ENCODE peak calls at places on chromosomes 7 and 10, in nine cellular contexts. T is SW 1271; J is PC-9; W is activated CD8-positive, alpha-beta memory T cell treated with anti-CD3 and anti-CD28 coated beads, Interleukin-2, amount 50 U/mL, for 48 hours; H is CD4-positive, alpha-beta T cell; A is islet precursor cell; U is activated CD4-positive, alpha-beta memory T cell treated with anti-CD3 and anti-CD28 coated beads for 36 hours; Y is NCI-H1105 treated with DMSO at 0.1 percent for 48 hours; R is neural progenitor cell. F is an unnamed sample.

GRCh38 chr7:123594813-123595241 is 6.8 kb upstream of the ASB15 start:
- DNase-seq in T (no peak), J (no peak), W (no peak), H (no peak), A (peak), U (no peak), Y (no peak), R (peak), F (peak)

GRCh38 chr10:103661198-103661950 is 167.9 kb downstream of the NEURL1 start:
- DNase-seq in T (no peak), J (peak), W (no peak), H (no peak), A (peak), U (peak), Y (peak), R (peak), F (peak)

GRCh38 chr10:70293169-70293813 is 9.5 kb upstream of the NPFFR1 start:
- DNase-seq in T (no peak), J (no peak), W (no peak), H (no peak), A (no peak), U (no peak), Y (no peak), R (no peak), F (no peak)

GRCh38 chr10:49484501-49485230 is 54.3 kb downstream of the ERCC6 start:
- DNase-seq in T (no peak), J (no peak), W (no peak), H (no peak), A (no peak), U (no peak), Y (no peak), R (no peak), F (no peak)

GRCh38 chr10:75191821-75192568 is 18.6 kb upstream of the VDAC2 start:
- DNase-seq in T (no peak), J (peak), W (no peak), H (no peak), A (no peak), U (no peak), Y (no peak), R (no peak), F (peak)

GRCh38 chr7:143279186-143280098 is 5.3 kb upstream of the TMEM139 start:
- DNase-seq in T (peak), J (peak), W (no peak), H (no peak), A (no peak), U (no peak), Y (no peak), R (peak), F (no peak)

GRCh38 chr10:73414230-73414981 is 548 bp upstream of the ANXA7 start:
- DNase-seq in T (no peak), J (peak), W (no peak), H (no peak), A (no peak), U (no peak), Y (peak), R (no peak), F (no peak)

GRCh38 chr10:34866848-34867247 is 51.8 kb upstream of the PARD3 start:
- DNase-seq in T (no peak), J (no peak), W (no peak), H (no peak), A (no peak), U (no peak), Y (no peak), R (peak), F (peak)

GRCh38 chr7:7761974-7762769 is 43.8 kb upstream of the RPA3 start:
- DNase-seq in T (no peak), J (no peak), W (no peak), H (no peak), A (peak), U (peak), Y (no peak), R (no peak), F (peak)

GRCh38 chr7:99928994-99929729 is at the start of gene GJC3:
- DNase-seq in T (peak), J (peak), W (peak), H (peak), A (peak), U (peak), Y (peak), R (peak), F (peak)

GRCh38 chr10:102120987-102121738 is 995 bp upstream of the LDB1 start:
- DNase-seq in T (no peak), J (no peak), W (no peak), H (no peak), A (peak), U (peak), Y (no peak), R (peak), F (peak)

GRCh38 chr7:100894860-100895700 is 608 bp downstream of the ACHE start:
- DNase-seq in T (no peak), J (no peak), W (peak), H (peak), A (peak), U (peak), Y (peak), R (peak), F (peak)

GRCh38 chr7:92695308-92696261 is 105.4 kb upstream of the FAM133B start:
- DNase-seq in T (peak), J (peak), W (no peak), H (no peak), A (peak), U (no peak), Y (no peak), R (peak), F (peak)

F was measured in ELF-1.